ENCODE peak calls at places on chromosome 10, in five cellular contexts. N, V, G, I and Z are unnamed samples.

GRCh38 chr10:12719365-12719764 is 282.1 kb downstream of the CCDC3 start:
- DNase-seq in N (no peak), V (no peak), G (no peak), I (no peak), Z (no peak)

GRCh38 chr10:88027570-88027969 is 164.1 kb downstream of the PTEN start:
- DNase-seq in N (no peak), V (no peak), G (no peak), I (peak), Z (no peak)

GRCh38 chr10:49056356-49056755 is 59.0 kb downstream of the VSTM4 start:
- DNase-seq in N (no peak), V (no peak), G (no peak), I (no peak), Z (no peak)

GRCh38 chr10:12196531-12197211 is 683 bp downstream of the CDC123 start:
- DNase-seq in N (no peak), V (no peak), G (no peak), I (no peak), Z (no peak)

GRCh38 chr10:74032900-74033655 is 35.2 kb downstream of the VCL start:
- DNase-seq in N (no peak), V (no peak), G (no peak), I (no peak), Z (no peak)

GRCh38 chr10:118957966-118958365 is 71.5 kb upstream of the NANOS1 start:
- DNase-seq in N (no peak), V (no peak), G (no peak), I (no peak), Z (no peak)

GRCh38 chr10:70561051-70561450 is 41.5 kb downstream of the PRF1 start:
- DNase-seq in N (no peak), V (no peak), G (no peak), I (no peak), Z (no peak)

GRCh38 chr10:4241724-4242345 is 456.8 kb upstream of the KLF6 start:
- DNase-seq in N (no peak), V (no peak), G (no peak), I (no peak), Z (no peak)

GRCh38 chr10:79400567-79401004 is 44.8 kb downstream of the ZCCHC24 start:
- DNase-seq in N (peak), V (no peak), G (peak), I (no peak), Z (peak)

GRCh38 chr10:84198206-84198915 is 4.0 kb downstream of the CDHR1 start:
- DNase-seq in N (no peak), V (no peak), G (no peak), I (no peak), Z (no peak)

GRCh38 chr10:71835671-71836593 is 15.1 kb downstream of the PSAP start:
- DNase-seq in N (peak), V (no peak), G (no peak), I (peak), Z (peak)

GRCh38 chr10:12237265-12238220 is 41.6 kb downstream of the CDC123 start:
- DNase-seq in N (no peak), V (no peak), G (no peak), I (no peak), Z (peak)

GRCh38 chr10:67763499-67764011 is 67.6 kb upstream of the CTNNA3 start:
- DNase-seq in N (peak), V (peak), G (peak), I (no peak), Z (peak)

GRCh38 chr10:87092861-87093460 is 1.7 kb downstream of the GLUD1 start:
- DNase-seq in N (no peak), V (no peak), G (peak), I (peak), Z (peak)

GRCh38 chr10:112650588-112651030 is 203.6 kb downstream of the VTI1A start:
- DNase-seq in N (no peak), V (no peak), G (no peak), I (no peak), Z (no peak)

GRCh38 chr10:96618648-96619047 is 31.8 kb upstream of the TM9SF3 start:
- DNase-seq in N (no peak), V (no peak), G (no peak), I (no peak), Z (no peak)

GRCh38 chr10:126430512-126430911 is 42.2 kb upstream of the ADAM12 start:
- DNase-seq in N (no peak), V (no peak), G (no peak), I (no peak), Z (no peak)

GRCh38 chr10:9010093-9010492 is 955.6 kb downstream of the GATA3 start:
- DNase-seq in N (no peak), V (no peak), G (no peak), I (no peak), Z (no peak)

GRCh38 chr10:98097611-98098010 is 36.8 kb upstream of the R3HCC1L start:
- DNase-seq in N (no peak), V (no peak), G (no peak), I (no peak), Z (no peak)

GRCh38 chr10:22320591-22321155 is at the start of gene BMI1:
- DNase-seq in N (peak), V (no peak), G (peak), I (no peak), Z (peak)

GRCh38 chr10:21514101-21514807 is 11.2 kb downstream of the SKIDA1 start:
- DNase-seq in N (no peak), V (no peak), G (no peak), I (no peak), Z (no peak)

GRCh38 chr10:24951201-24952145 is 933 bp downstream of the PRTFDC1 start:
- DNase-seq in N (peak), V (peak), G (no peak), I (no peak), Z (no peak)

GRCh38 chr10:114295393-114295792 is 56.3 kb downstream of the VWA2 start:
- DNase-seq in N (no peak), V (no peak), G (no peak), I (no peak), Z (no peak)

GRCh38 chr10:132607491-132607890 is 69.9 kb downstream of the INPP5A start:
- DNase-seq in N (no peak), V (no peak), G (no peak), I (no peak), Z (no peak)

GRCh38 chr10:132607961-132608495 is 70.4 kb downstream of the INPP5A start:
- DNase-seq in N (peak), V (no peak), G (no peak), I (no peak), Z (no peak)

GRCh38 chr10:132605390-132605789 is 67.8 kb downstream of the INPP5A start:
- DNase-seq in N (no peak), V (no peak), G (no peak), I (no peak), Z (no peak)

GRCh38 chr10:132606031-132606491 is 68.5 kb downstream of the INPP5A start:
- DNase-seq in N (no peak), V (no peak), G (no peak), I (no peak), Z (no peak)

GRCh38 chr10:132606536-132607316 is 69.1 kb downstream of the INPP5A start:
- DNase-seq in N (peak), V (no peak), G (no peak), I (no peak), Z (peak)
- TF ChIP-seq YY1 in N (no peak), V (no peak), G (no peak), I (no peak), Z (no peak)

DNA sequence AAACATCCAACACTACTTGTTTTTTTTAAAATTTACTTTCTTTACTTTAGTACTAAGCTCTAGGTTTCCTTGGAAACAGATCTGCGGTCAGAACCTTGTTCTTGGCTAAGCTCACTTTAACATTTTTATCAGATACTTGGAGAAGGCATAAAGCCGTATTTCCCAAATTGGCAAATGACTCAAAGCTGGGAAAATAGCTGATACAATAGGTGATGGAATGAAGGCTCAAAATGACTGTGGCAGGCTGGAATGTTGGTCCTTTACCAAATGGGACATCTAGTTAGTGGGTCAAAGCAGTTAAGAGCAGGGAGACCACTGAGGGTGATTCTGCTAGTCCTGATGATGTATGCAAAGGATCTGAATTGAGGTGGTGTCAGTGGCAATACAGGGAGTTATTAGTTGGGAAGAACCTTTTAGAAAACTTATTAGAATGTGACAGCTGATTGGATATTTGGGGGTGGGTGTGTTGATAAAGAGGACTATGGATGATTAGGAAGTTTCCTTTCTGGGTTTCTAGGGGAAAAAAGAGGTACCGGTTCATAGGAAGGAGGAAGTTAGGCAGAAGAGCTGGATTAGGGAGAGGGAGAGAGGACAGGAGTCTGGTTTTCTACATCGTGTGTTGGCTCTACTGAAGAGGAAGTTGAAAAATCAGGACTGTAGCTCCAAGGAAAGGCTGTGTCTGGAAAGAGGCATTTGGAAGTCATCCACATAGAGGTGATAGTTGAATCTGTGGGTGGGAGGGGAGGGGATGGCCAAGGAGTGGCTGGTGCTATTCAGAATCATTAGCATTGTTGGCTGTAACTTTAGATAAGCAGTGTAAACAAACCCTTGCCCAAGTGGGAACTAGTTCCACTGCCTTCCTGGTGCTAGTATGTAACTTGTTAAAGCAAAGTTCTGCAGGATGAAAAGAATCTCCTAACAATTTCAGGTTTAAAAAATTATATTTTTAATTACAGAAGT is 13.1 kb downstream of the PLCE1 start:
- DNase-seq in N (no peak), V (no peak), G (no peak), I (no peak), Z (no peak)
- TF ChIP-seq EP300 in N (peak), V (no peak), G (no peak), I (no peak), Z (no peak)

GRCh38 chr10:129096340-129096984 is 370.6 kb upstream of the MGMT start:
- DNase-seq in N (no peak), V (no peak), G (no peak), I (no peak), Z (no peak)
- TF ChIP-seq CHD2 in N (no peak), V (no peak), G (no peak), I (no peak), Z (no peak)

GRCh38 chr10:35942052-35942451 is 300.0 kb upstream of the FZD8 start:
- DNase-seq in N (no peak), V (no peak), G (no peak), I (no peak), Z (no peak)
- TF ChIP-seq YY1 in N (no peak), V (no peak), G (no peak), I (no peak), Z (no peak)